ENCODE peak calls at places on chromosome 14, in five cellular contexts. K is tibial nerve, Y is sigmoid colon, J is stomach, L is H1. V is an unnamed sample.

GRCh38 chr14:50816419-50817047 is 14.4 kb downstream of the NIN start:
- DNase-seq in Y (no peak), J (no peak), K (no peak), L (no peak), V (no peak)

GRCh38 chr14:48575772-48576171 is 900.4 kb upstream of the MDGA2 start:
- DNase-seq in K (no peak), J (no peak), Y (no peak), L (no peak), V (no peak)

GRCh38 chr14:105476937-105477658 is 2.5 kb downstream of the CRIP2 start:
- DNase-seq in Y (no peak), L (no peak), J (no peak), K (no peak), V (no peak)

GRCh38 chr14:92352158-92352985 is 29.4 kb downstream of the SLC24A4 start:
- DNase-seq in L (peak; percentile 10), Y (no peak), J (no peak), K (no peak), V (peak; percentile 35)

GRCh38 chr14:61471297-61471980 is 150.1 kb downstream of the PRKCH start:
- DNase-seq in Y (no peak), L (no peak), K (no peak), J (no peak), V (no peak)

GRCh38 chr14:56268039-56268438 is 149.8 kb downstream of the PELI2 start:
- DNase-seq in K (no peak), Y (no peak), J (no peak), L (no peak), V (no peak)

GRCh38 chr14:52790756-52791203 is 627 bp downstream of the GNPNAT1 start:
- DNase-seq in L (no peak), J (no peak), K (no peak), Y (no peak), V (no peak)

GRCh38 chr14:34258318-34258717 is 203.7 kb downstream of the SPTSSA start:
- DNase-seq in K (no peak), L (no peak), J (no peak), Y (no peak), V (no peak)

GRCh38 chr14:100304825-100305445 is 1.3 kb downstream of the SLC25A29 start:
- DNase-seq in J (peak; percentile 88), Y (no peak), K (no peak), L (no peak), V (no peak)

GRCh38 chr14:72013606-72014129 is 81.4 kb downstream of the RGS6 start:
- DNase-seq in K (no peak), J (no peak), L (no peak), Y (no peak), V (no peak)

GRCh38 chr14:102554835-102555819 is 37.3 kb upstream of the RCOR1 start:
- DNase-seq in Y (no peak), L (no peak), K (no peak), J (peak; percentile 53), V (peak; percentile 90)

GRCh38 chr14:96287856-96288255 is 31.8 kb downstream of the BDKRB1 start:
- DNase-seq in K (no peak), L (no peak), J (no peak), Y (no peak), V (no peak)

GRCh38 chr14:91369628-91370445 is 47.8 kb downstream of the CCDC88C start:
- DNase-seq in K (no peak), J (no peak), L (no peak), Y (no peak), V (no peak)

GRCh38 chr14:103561381-103562134 is 899 bp downstream of the BAG5 start:
- DNase-seq in L (no peak), K (no peak), J (no peak), Y (no peak), V (no peak)

GRCh38 chr14:91413547-91414474 is 3.8 kb downstream of the CCDC88C start:
- DNase-seq in L (peak; percentile 78), Y (no peak), K (no peak), J (peak; percentile 90), V (no peak)

GRCh38 chr14:20524027-20524426 is 18.7 kb downstream of the RNASE10 start:
- DNase-seq in J (no peak), K (no peak), L (no peak), Y (no peak), V (peak; percentile 20)

GRCh38 chr14:51167587-51168219 is 72.3 kb upstream of the TMX1 start:
- DNase-seq in L (no peak), K (no peak), Y (no peak), J (no peak), V (no peak)

GRCh38 chr14:77014004-77014604 is 14.4 kb downstream of the IRF2BPL start:
- DNase-seq in K (no peak), Y (peak; percentile 87), J (peak; percentile 77), L (no peak), V (no peak)

GRCh38 chr14:77607741-77608302 is 8.6 kb downstream of the SPTLC2 start:
- DNase-seq in J (no peak), Y (no peak), L (no peak), K (no peak), V (peak; percentile 27)

GRCh38 chr14:24437020-24437735 is 5.4 kb downstream of the SDR39U1 start:
- DNase-seq in K (no peak), L (no peak), Y (peak; percentile 64), J (no peak), V (no peak)

GRCh38 chr14:90523544-90523943 is 126.7 kb downstream of the CALM1 start:
- DNase-seq in K (no peak), L (no peak), J (no peak), Y (no peak), V (no peak)

GRCh38 chr14:72060460-72060859 is 128.2 kb downstream of the RGS6 start:
- DNase-seq in Y (no peak), J (no peak), L (no peak), K (no peak), V (no peak)

GRCh38 chr14:100904307-100905019 is 941 bp upstream of the RTL1 start:
- DNase-seq in L (no peak), Y (peak; percentile 52), J (no peak), K (no peak), V (peak; percentile 67)

GRCh38 chr14:49769171-49769570 is 1.2 kb downstream of the KLHDC2 start:
- DNase-seq in J (peak; percentile 39), Y (no peak), K (no peak), L (no peak), V (no peak)

GRCh38 chr14:55721353-55721752 is 141.3 kb downstream of the KTN1 start:
- DNase-seq in K (no peak), L (no peak), J (no peak), Y (no peak), V (no peak)

GRCh38 chr14:58663494-58664111 is 25.8 kb downstream of the DACT1 start:
- DNase-seq in J (no peak), L (peak; percentile 38), Y (no peak), K (no peak), V (no peak)

GRCh38 chr14:86796221-86797074 is 1196.5 kb downstream of the GALC start:
- DNase-seq in J (no peak), L (no peak), Y (no peak), K (no peak), V (no peak)

GRCh38 chr14:53742226-53742607 is 214.4 kb downstream of the BMP4 start:
- DNase-seq in Y (no peak), K (no peak), J (no peak), L (peak; percentile 29), V (no peak)

GRCh38 chr14:52015411-52016030 is 26.2 kb downstream of the RTRAF start:
- DNase-seq in Y (no peak), L (no peak), J (peak; percentile 68), K (no peak), V (no peak)

GRCh38 chr14:50542941-50543418 is 10.6 kb upstream of the MAP4K5 start:
- DNase-seq in K (no peak), L (no peak), J (peak; percentile 38), Y (no peak), V (peak; percentile 60)

GRCh38 chr14:51652168-51653095 is 722 bp downstream of the FRMD6 start:
- DNase-seq in L (no peak), K (no peak), Y (peak; percentile 76), J (peak; percentile 38), V (peak; percentile 23)

GRCh38 chr14:39034481-39035296 is 68.3 kb downstream of the SEC23A start:
- DNase-seq in L (no peak), Y (no peak), J (no peak), K (no peak), V (no peak)

GRCh38 chr14:105010891-105011291 is 10.0 kb downstream of the CDCA4 start:
- DNase-seq in K (no peak), L (no peak), Y (peak; percentile 94), J (no peak), V (no peak)

GRCh38 chr14:31405599-31406251 is 14.6 kb downstream of the HEATR5A start:
- DNase-seq in Y (no peak), K (no peak), L (no peak), J (no peak), V (no peak)

GRCh38 chr14:71001742-71002141 is 94.5 kb downstream of the PCNX1 start:
- DNase-seq in L (no peak), K (no peak), J (no peak), Y (no peak), V (no peak)

GRCh38 chr14:54566410-54567223 is at the start of gene SAMD4A:
- DNase-seq in Y (peak; percentile 94), K (peak; percentile 63), L (no peak), J (peak; percentile 67), V (peak; percentile 92)

GRCh38 chr14:97250925-97251324 is 453.7 kb downstream of the VRK1 start:
- DNase-seq in L (no peak), J (no peak), K (no peak), Y (no peak), V (no peak)

GRCh38 chr14:22415633-22415959 is 173.4 kb downstream of the DAD1 start:
- DNase-seq in K (no peak), L (no peak), J (no peak), Y (no peak), V (no peak)
- TF ChIP-seq EP300 in K (no peak), L (no peak), J (no peak), Y (no peak), V (no peak)

DNA sequence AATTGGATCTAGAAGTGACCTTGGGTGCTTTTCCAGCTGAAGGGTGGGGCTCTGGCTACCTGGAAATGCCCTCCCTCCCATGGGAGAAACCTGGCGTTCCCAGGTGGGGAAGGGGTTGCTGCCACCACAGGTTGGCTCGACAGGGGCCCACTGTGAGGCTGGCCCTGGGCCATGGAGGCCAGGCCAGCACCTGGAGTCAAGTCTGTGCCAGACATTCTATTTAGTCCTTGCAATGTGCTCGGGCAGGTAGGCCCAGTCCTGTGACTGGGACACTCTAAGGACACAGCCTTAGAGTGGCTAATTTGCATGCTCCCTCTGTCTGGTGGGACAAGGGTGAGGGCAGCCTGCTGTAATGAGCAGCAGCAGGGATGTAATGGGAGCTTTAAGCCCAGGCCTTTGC is 11.9 kb downstream of the VRTN start:
- DNase-seq in J (no peak), Y (no peak), L (no peak), K (no peak), V (peak; percentile 38)
- H3K36me3 ChIP-seq in J (no peaks in the 10 kb centered on the region), Y (no peaks in the 10 kb centered on the region), L (peaks cover 26% of the 10 kb centered on the region), K (no peaks in the 10 kb centered on the region), V (no peaks in the 10 kb centered on the region)

GRCh38 chr14:68473050-68473449 is 319.8 kb downstream of the ZFP36L1 start:
- DNase-seq in K (no peak), J (peak; percentile 85), L (no peak), Y (no peak), V (no peak)
- TF ChIP-seq EP300 in K (no peak), J (no peak), L (no peak), Y (no peak), V (no peak)

DNA sequence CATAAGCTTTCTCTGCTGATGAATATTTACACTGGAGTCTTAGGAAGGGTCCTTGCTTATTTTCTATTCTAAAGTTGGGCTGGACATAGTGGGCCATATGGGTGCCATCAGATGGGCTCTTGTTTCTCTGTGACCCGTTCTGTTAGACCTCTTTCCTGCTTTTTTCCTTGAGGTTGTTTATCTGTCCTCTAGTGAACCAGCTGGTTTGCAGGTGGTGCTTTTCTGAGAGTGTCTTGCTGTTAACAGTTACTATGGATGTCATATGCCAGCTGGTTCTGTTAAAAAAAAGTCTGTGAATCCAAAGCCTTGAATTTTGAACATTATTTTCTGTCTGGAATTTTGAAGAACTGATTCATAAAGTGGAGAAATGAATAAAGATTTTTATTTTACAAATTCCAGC is 29.2 kb downstream of the ZC3H14 start:
- DNase-seq in L (no peak), K (no peak), Y (no peak), J (no peak), V (no peak)
- H3K36me3 ChIP-seq in L (peaks cover 20% of the 10 kb centered on the region), K (peaks cover 4% of the 10 kb centered on the region), Y (no peaks in the 10 kb centered on the region), J (peaks cover 83% of the 10 kb centered on the region), V (peaks cover 33% of the 10 kb centered on the region)